ENCODE peak calls at places on chromosomes 1 and 21, in six cellular contexts. One of them, this sample, is unnamed.

GRCh38 chr1:1358433-1359201 is at the start of gene MXRA8:
- DNase-seq in BE2C: peak; percentile 36
- DNase-seq in neural progenitor cell: peak; percentile 63
- DNase-seq in adipocyte: peak; percentile 95
- DNase-seq in kidney epithelial cell: no peak
- DNase-seq in CD4-positive, CD25-positive, alpha-beta regulatory T cell: no peak
- DNase-seq in this sample: peak; percentile 69

GRCh38 chr21:35203093-35204021 is 154.3 kb upstream of the RUNX1 start:
- DNase-seq in CD4-positive, CD25-positive, alpha-beta regulatory T cell: no peak
- DNase-seq in adipocyte: peak; percentile 80
- DNase-seq in BE2C: no peak
- DNase-seq in neural progenitor cell: no peak
- DNase-seq in kidney epithelial cell: no peak
- DNase-seq in this sample: no peak

GRCh38 chr1:233614173-233614742 is 352 bp downstream of the KCNK1 start:
- DNase-seq in adipocyte: peak; percentile 71
- DNase-seq in CD4-positive, CD25-positive, alpha-beta regulatory T cell: no peak
- DNase-seq in BE2C: no peak
- DNase-seq in neural progenitor cell: peak; percentile 55
- DNase-seq in kidney epithelial cell: no peak
- DNase-seq in this sample: peak; percentile 62

GRCh38 chr1:28591708-28592313 is at the start of gene RAB42:
- DNase-seq in adipocyte: peak; percentile 47
- DNase-seq in BE2C: no peak
- DNase-seq in CD4-positive, CD25-positive, alpha-beta regulatory T cell: no peak
- DNase-seq in kidney epithelial cell: no peak
- DNase-seq in neural progenitor cell: peak; percentile 73
- DNase-seq in this sample: no peak

GRCh38 chr1:147771216-147772125 is 11.1 kb upstream of the GJA5 start:
- DNase-seq in neural progenitor cell: no peak
- DNase-seq in kidney epithelial cell: peak; percentile 19
- DNase-seq in CD4-positive, CD25-positive, alpha-beta regulatory T cell: no peak
- DNase-seq in BE2C: peak; percentile 76
- DNase-seq in adipocyte: no peak
- DNase-seq in this sample: no peak

GRCh38 chr1:234968470-234968869 is 160.2 kb downstream of the TOMM20 start:
- DNase-seq in BE2C: no peak
- DNase-seq in adipocyte: no peak
- DNase-seq in neural progenitor cell: no peak
- DNase-seq in CD4-positive, CD25-positive, alpha-beta regulatory T cell: no peak
- DNase-seq in kidney epithelial cell: no peak
- DNase-seq in this sample: no peak

GRCh38 chr1:160841079-160841478 is 21.6 kb downstream of the CD244 start:
- DNase-seq in CD4-positive, CD25-positive, alpha-beta regulatory T cell: no peak
- DNase-seq in kidney epithelial cell: no peak
- DNase-seq in adipocyte: no peak
- DNase-seq in BE2C: no peak
- DNase-seq in neural progenitor cell: no peak
- DNase-seq in this sample: no peak

GRCh38 chr1:51247022-51247421 is 10.9 kb downstream of the RNF11 start:
- DNase-seq in adipocyte: no peak
- DNase-seq in kidney epithelial cell: no peak
- DNase-seq in neural progenitor cell: no peak
- DNase-seq in CD4-positive, CD25-positive, alpha-beta regulatory T cell: no peak
- DNase-seq in BE2C: no peak
- DNase-seq in this sample: no peak

GRCh38 chr1:3471356-3472087 is 17.1 kb downstream of the ARHGEF16 start:
- DNase-seq in kidney epithelial cell: no peak
- DNase-seq in CD4-positive, CD25-positive, alpha-beta regulatory T cell: no peak
- DNase-seq in adipocyte: peak; percentile 47
- DNase-seq in neural progenitor cell: peak; percentile 87
- DNase-seq in BE2C: peak; percentile 58
- DNase-seq in this sample: no peak

GRCh38 chr1:220841293-220841692 is 38.0 kb upstream of the HLX start:
- DNase-seq in adipocyte: no peak
- DNase-seq in CD4-positive, CD25-positive, alpha-beta regulatory T cell: no peak
- DNase-seq in kidney epithelial cell: no peak
- DNase-seq in neural progenitor cell: no peak
- DNase-seq in BE2C: no peak
- DNase-seq in this sample: no peak

GRCh38 chr21:34799092-34799491 is 130.3 kb downstream of the CLIC6 start:
- DNase-seq in neural progenitor cell: no peak
- DNase-seq in adipocyte: no peak
- DNase-seq in kidney epithelial cell: no peak
- DNase-seq in CD4-positive, CD25-positive, alpha-beta regulatory T cell: no peak
- DNase-seq in BE2C: no peak
- DNase-seq in this sample: no peak

GRCh38 chr21:44593598-44594405 is 1.5 kb upstream of the KRTAP10-6 start:
- DNase-seq in kidney epithelial cell: no peak
- DNase-seq in CD4-positive, CD25-positive, alpha-beta regulatory T cell: no peak
- DNase-seq in adipocyte: peak; percentile 4
- DNase-seq in BE2C: no peak
- DNase-seq in neural progenitor cell: no peak
- DNase-seq in this sample: no peak

GRCh38 chr1:158180741-158181576 is at the start of gene CD1D:
- DNase-seq in neural progenitor cell: peak; percentile 77
- DNase-seq in kidney epithelial cell: no peak
- DNase-seq in CD4-positive, CD25-positive, alpha-beta regulatory T cell: no peak
- DNase-seq in adipocyte: peak; percentile 36
- DNase-seq in BE2C: peak; percentile 18
- DNase-seq in this sample: no peak
- H3K4me3 ChIP-seq in neural progenitor cell: peak within 1 kb of the TSS; percentile 80
- H3K4me3 ChIP-seq in kidney epithelial cell: peak within 1 kb of the TSS; percentile 47
- H3K4me3 ChIP-seq in CD4-positive, CD25-positive, alpha-beta regulatory T cell: no peak within 1 kb of the TSS
- H3K4me3 ChIP-seq in adipocyte: peak within 1 kb of the TSS; percentile 82
- H3K4me3 ChIP-seq in BE2C: no peak within 1 kb of the TSS
- H3K4me3 ChIP-seq in this sample: peak within 1 kb of the TSS; percentile 67

GRCh38 chr1:246558041-246558440 is 8.0 kb downstream of the TFB2M start:
- DNase-seq in BE2C: no peak
- DNase-seq in adipocyte: no peak
- DNase-seq in neural progenitor cell: no peak
- DNase-seq in CD4-positive, CD25-positive, alpha-beta regulatory T cell: no peak
- DNase-seq in kidney epithelial cell: no peak
- DNase-seq in this sample: no peak
- H3K36me3 ChIP-seq in BE2C: peaks cover 63% of the 10 kb centered on the region
- H3K36me3 ChIP-seq in adipocyte: peaks cover 67% of the 10 kb centered on the region
- H3K36me3 ChIP-seq in neural progenitor cell: no peaks in the 10 kb centered on the region
- H3K36me3 ChIP-seq in CD4-positive, CD25-positive, alpha-beta regulatory T cell: peaks cover 59% of the 10 kb centered on the region
- H3K36me3 ChIP-seq in kidney epithelial cell: no peaks in the 10 kb centered on the region
- H3K36me3 ChIP-seq in this sample: peaks cover 10% of the 10 kb centered on the region

GRCh38 chr1:178726545-178726944 is 1.5 kb downstream of the RALGPS2 start:
- DNase-seq in CD4-positive, CD25-positive, alpha-beta regulatory T cell: no peak
- DNase-seq in BE2C: no peak
- DNase-seq in neural progenitor cell: no peak
- DNase-seq in adipocyte: no peak
- DNase-seq in kidney epithelial cell: no peak
- DNase-seq in this sample: no peak
- H3K4me3 ChIP-seq in CD4-positive, CD25-positive, alpha-beta regulatory T cell: peak overlapping the region; percentile 64
- H3K4me3 ChIP-seq in BE2C: no peak overlapping the region
- H3K4me3 ChIP-seq in neural progenitor cell: peak overlapping the region; percentile 72
- H3K4me3 ChIP-seq in adipocyte: peak overlapping the region; percentile 97
- H3K4me3 ChIP-seq in kidney epithelial cell: peak overlapping the region; percentile 88
- H3K4me3 ChIP-seq in this sample: peak overlapping the region; percentile 88

GRCh38 chr1:88979054-88979748 is 13.2 kb downstream of the KYAT3 start:
- DNase-seq in kidney epithelial cell: no peak
- DNase-seq in adipocyte: peak; percentile 32
- DNase-seq in neural progenitor cell: no peak
- DNase-seq in CD4-positive, CD25-positive, alpha-beta regulatory T cell: no peak
- DNase-seq in BE2C: no peak
- DNase-seq in this sample: no peak
- H3K36me3 ChIP-seq in kidney epithelial cell: no peaks in the 10 kb centered on the region
- H3K36me3 ChIP-seq in adipocyte: peaks cover 36% of the 10 kb centered on the region
- H3K36me3 ChIP-seq in neural progenitor cell: no peaks in the 10 kb centered on the region
- H3K36me3 ChIP-seq in CD4-positive, CD25-positive, alpha-beta regulatory T cell: peaks cover 18% of the 10 kb centered on the region
- H3K36me3 ChIP-seq in BE2C: peaks cover 4% of the 10 kb centered on the region
- H3K36me3 ChIP-seq in this sample: no peaks in the 10 kb centered on the region

GRCh38 chr21:21464691-21465090 is 466.5 kb downstream of the NCAM2 start:
- DNase-seq in CD4-positive, CD25-positive, alpha-beta regulatory T cell: no peak
- DNase-seq in kidney epithelial cell: no peak
- DNase-seq in BE2C: no peak
- DNase-seq in neural progenitor cell: no peak
- DNase-seq in adipocyte: no peak
- DNase-seq in this sample: no peak
- H3K4me3 ChIP-seq in CD4-positive, CD25-positive, alpha-beta regulatory T cell: no peak overlapping the region
- H3K4me3 ChIP-seq in kidney epithelial cell: no peak overlapping the region
- H3K4me3 ChIP-seq in BE2C: no peak overlapping the region
- H3K4me3 ChIP-seq in neural progenitor cell: no peak overlapping the region
- H3K4me3 ChIP-seq in adipocyte: no peak overlapping the region
- H3K4me3 ChIP-seq in this sample: no peak overlapping the region

This sample was measured in breast epithelium.